ENCODE peak calls at places on chromosomes 7 and 10, in six cellular contexts. Y is BE2C, M is aorta, T is HAP-1, X is PC-3, J is heart right ventricle. H is an unnamed sample.

GRCh38 chr10:124006526-124006925 is 86.9 kb downstream of the CHST15 start:
- DNase-seq in J (no peak), M (no peak), Y (no peak), X (no peak), T (no peak), H (no peak)

GRCh38 chr7:115087437-115087836 is 165.5 kb downstream of the MDFIC start:
- DNase-seq in Y (no peak), M (no peak), T (peak; percentile 35), X (peak; percentile 88), J (peak; percentile 47), H (no peak)

GRCh38 chr10:91944880-91945630 is 21.5 kb downstream of the BTAF1 start:
- DNase-seq in Y (no peak), T (no peak), M (no peak), J (no peak), X (peak; percentile 73), H (no peak)

GRCh38 chr10:14664345-14664744 is 110.4 kb downstream of the FAM107B start:
- DNase-seq in T (no peak), J (no peak), Y (no peak), X (no peak), M (no peak), H (no peak)

GRCh38 chr7:137771273-137771672 is 75.5 kb downstream of the DGKI start:
- DNase-seq in Y (no peak), M (no peak), J (no peak), T (no peak), X (no peak), H (no peak)

GRCh38 chr7:77627307-77627671 is 69.0 kb upstream of the RSBN1L start:
- DNase-seq in Y (no peak), J (no peak), X (no peak), T (no peak), M (no peak), H (no peak)

GRCh38 chr7:28990200-28990960 is 32.2 kb upstream of the TRIL start:
- DNase-seq in M (peak; percentile 52), T (no peak), Y (peak; percentile 28), J (peak; percentile 80), X (no peak), H (peak; percentile 72)

GRCh38 chr7:29106128-29106988 is 40.0 kb downstream of the CPVL start:
- DNase-seq in Y (peak; percentile 58), T (peak; percentile 63), M (no peak), J (peak; percentile 67), X (peak; percentile 77), H (no peak)

GRCh38 chr7:31335161-31335888 is 5.2 kb downstream of the NEUROD6 start:
- DNase-seq in T (no peak), Y (no peak), M (no peak), X (no peak), J (no peak), H (no peak)

GRCh38 chr7:130491841-130492518 is at the start of gene MEST:
- DNase-seq in Y (no peak), T (peak; percentile 6), X (no peak), J (peak; percentile 7), M (no peak), H (no peak)

GRCh38 chr10:96831867-96832720 is at the start of gene LCOR:
- DNase-seq in Y (peak; percentile 88), T (peak; percentile 79), X (peak; percentile 72), M (peak; percentile 91), J (peak; percentile 88), H (peak; percentile 90)

GRCh38 chr7:138755331-138755747 is 42.5 kb upstream of the TMEM213 start:
- DNase-seq in Y (peak; percentile 56), X (peak; percentile 69), J (no peak), T (no peak), M (no peak), H (no peak)

GRCh38 chr10:32050145-32050544 is 6.1 kb downstream of the KIF5B start:
- DNase-seq in J (no peak), T (no peak), Y (no peak), X (no peak), M (no peak), H (no peak)

GRCh38 chr10:132036153-132036886 is 29.4 kb upstream of the JAKMIP3 start:
- DNase-seq in T (no peak), J (no peak), M (no peak), Y (no peak), X (no peak), H (peak; percentile 32)

GRCh38 chr7:30028749-30029635 is 780 bp downstream of the PLEKHA8 start:
- DNase-seq in T (peak; percentile 55), M (peak; percentile 54), J (peak; percentile 44), X (peak; percentile 32), Y (no peak), H (peak; percentile 56)

GRCh38 chr7:6642239-6642839 is 5.2 kb downstream of the ZNF316 start:
- DNase-seq in T (no peak), M (no peak), Y (no peak), J (no peak), X (no peak), H (no peak)

GRCh38 chr7:12158334-12159060 is 52.6 kb upstream of the TMEM106B start:
- DNase-seq in T (no peak), J (no peak), Y (no peak), X (peak; percentile 85), M (no peak), H (no peak)

GRCh38 chr7:100965051-100965722 is 4.2 kb upstream of the MUC12 start:
- DNase-seq in T (no peak), M (no peak), X (no peak), Y (no peak), J (no peak), H (no peak)

GRCh38 chr7:33196194-33196593 is 66.8 kb downstream of the BBS9 start:
- DNase-seq in Y (no peak), X (no peak), M (no peak), T (no peak), J (no peak), H (no peak)

GRCh38 chr7:111987115-111987826 is 218.9 kb downstream of the DOCK4 start:
- DNase-seq in M (no peak), Y (no peak), T (no peak), X (peak; percentile 65), J (peak; percentile 40), H (no peak)

GRCh38 chr10:70722820-70723424 is 50.6 kb downstream of the ADAMTS14 start:
- DNase-seq in M (no peak), T (no peak), Y (no peak), J (no peak), X (peak; percentile 79), H (no peak)

GRCh38 chr10:76962851-76963250 is 674.8 kb downstream of the KCNMA1 start:
- DNase-seq in X (no peak), J (no peak), T (no peak), Y (no peak), M (no peak), H (no peak)

GRCh38 chr10:88922041-88922440 is 30.5 kb downstream of the ACTA2 start:
- DNase-seq in Y (no peak), T (no peak), M (no peak), X (no peak), J (no peak), H (no peak)

GRCh38 chr7:78311176-78311575 is 512.6 kb downstream of the PHTF2 start:
- DNase-seq in T (no peak), X (no peak), J (no peak), M (no peak), Y (no peak), H (no peak)

GRCh38 chr7:100689230-100690135 is 4.6 kb downstream of the GIGYF1 start:
- DNase-seq in M (peak; percentile 42), Y (peak; percentile 50), T (no peak), X (no peak), J (no peak), H (peak; percentile 17)

GRCh38 chr10:76126607-76127190 is 695.3 kb downstream of the LRMDA start:
- DNase-seq in J (no peak), T (no peak), Y (no peak), X (no peak), M (no peak), H (no peak)

GRCh38 chr10:81116990-81117389 is 579.3 kb downstream of the SH2D4B start:
- DNase-seq in X (no peak), M (no peak), J (no peak), Y (no peak), T (no peak), H (no peak)

DNA sequence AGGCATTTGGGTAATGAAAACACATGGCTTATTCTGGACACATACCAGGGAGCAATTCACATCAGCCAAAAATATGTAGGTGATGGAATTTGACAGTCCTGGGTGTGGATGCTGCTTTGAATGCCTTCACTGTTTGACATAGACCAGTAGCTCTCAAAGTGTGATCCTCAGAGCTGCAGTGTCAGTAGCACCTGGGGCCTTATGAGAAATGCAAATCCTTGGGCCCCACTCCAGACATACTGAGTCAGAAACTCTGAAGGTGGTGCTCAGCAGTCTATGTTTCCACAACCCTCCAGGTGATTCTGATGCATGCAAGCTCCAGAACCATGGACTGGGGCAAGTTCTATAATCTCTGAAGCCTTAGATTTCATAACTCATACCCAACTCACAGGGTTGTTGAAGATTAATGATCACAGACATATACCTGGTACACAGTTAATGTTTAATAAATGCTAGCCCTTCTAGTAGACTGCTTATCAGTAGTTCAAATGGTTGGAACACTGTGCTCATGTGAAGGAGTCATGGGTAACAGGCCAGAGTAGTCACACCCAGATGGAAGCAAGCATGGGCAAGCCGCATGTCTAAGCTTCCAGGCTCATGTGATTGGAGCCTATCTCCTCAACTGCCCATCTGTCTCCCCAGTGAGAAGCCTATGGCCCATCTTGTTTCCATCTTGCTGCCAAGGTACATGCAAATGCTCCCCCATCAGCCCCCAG is 715.6 kb downstream of the GRID1 start:
- DNase-seq in J (no peak), Y (no peak), M (no peak), X (no peak), T (no peak), H (no peak)
- H3K4me3 ChIP-seq in J (no peak overlapping the region), Y (no peak overlapping the region), M (no peak overlapping the region), X (no peak overlapping the region), T (no peak overlapping the region), H (no peak overlapping the region)

DNA sequence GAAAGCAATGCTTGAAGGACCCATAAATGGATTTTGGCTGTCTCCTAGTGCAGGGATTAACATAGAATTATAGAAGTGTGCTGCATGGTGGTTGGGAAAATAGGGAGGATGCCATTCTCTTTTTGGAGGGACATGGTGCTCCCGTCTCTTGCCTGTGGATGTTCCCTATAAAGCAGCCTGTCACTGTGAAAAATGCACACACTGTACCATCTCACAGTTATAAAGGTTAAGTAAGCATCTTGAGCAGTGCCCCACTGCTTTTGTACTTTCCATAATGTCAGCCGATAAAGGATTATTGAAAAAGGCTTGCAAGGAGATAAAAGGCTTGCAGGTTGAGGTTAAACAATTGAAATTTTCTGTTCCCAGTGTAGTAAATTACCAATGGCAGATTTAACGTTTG is 263.0 kb downstream of the AUTS2 start:
- DNase-seq in J (no peak), Y (no peak), M (no peak), T (peak; percentile 29), X (no peak), H (no peak)
- H3K4me1 ChIP-seq in J (peaks cover 7% of the 10 kb centered on the region), Y (peaks cover 44% of the 10 kb centered on the region), M (no peaks in the 10 kb centered on the region), T (peaks cover 30% of the 10 kb centered on the region), X (no peaks in the 10 kb centered on the region), H (peaks cover 3% of the 10 kb centered on the region)

GRCh38 chr7:95599069-95599468 is 2.8 kb upstream of the PDK4 start:
- DNase-seq in Y (no peak), J (no peak), X (peak; percentile 27), M (no peak), T (no peak), H (no peak)
- H3K4me3 ChIP-seq in Y (no peak overlapping the region), J (no peak overlapping the region), X (no peak overlapping the region), M (no peak overlapping the region), T (no peak overlapping the region), H (no peak overlapping the region)

DNA sequence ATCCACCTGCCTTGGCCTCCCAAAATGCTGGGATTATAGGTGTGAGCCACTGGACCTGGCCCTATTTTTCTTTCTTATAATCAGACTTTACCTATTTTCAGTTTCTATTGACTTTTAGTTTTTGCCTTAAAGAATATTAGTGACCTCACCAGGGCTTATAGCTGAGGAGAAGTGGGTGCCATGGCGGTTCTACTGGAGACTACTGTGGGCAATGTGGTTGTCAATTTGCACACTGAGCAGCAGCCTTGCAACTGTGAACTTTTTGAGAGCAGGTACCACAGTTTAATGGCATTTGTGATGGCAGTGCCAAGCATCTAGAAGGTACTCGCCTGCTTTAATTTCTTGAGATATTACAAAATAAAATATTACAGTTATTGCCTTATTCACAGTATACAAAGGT is 11.5 kb downstream of the GLCCI1 start:
- DNase-seq in Y (no peak), J (no peak), X (no peak), M (peak; percentile 26), T (no peak), H (no peak)
- H3K4me1 ChIP-seq in Y (no peaks in the 10 kb centered on the region), J (peaks cover 5% of the 10 kb centered on the region), X (peaks cover 20% of the 10 kb centered on the region), M (peaks cover 6% of the 10 kb centered on the region), T (no peaks in the 10 kb centered on the region), H (peaks cover 13% of the 10 kb centered on the region)

H was measured in left ventricle myocardium inferior.